ENCODE peak calls at places on chromosomes 2 and 18, in five cellular contexts. W is aorta; T is mesendoderm; F is CD4-positive, CD25-positive, alpha-beta regulatory T cell; E is colonic mucosa. A is an unnamed sample. For H3K4me1, the result is how much of the 10 kb centered on the place peaks cover.

GRCh38 chr2:105882920-105883319 is 138.2 kb downstream of the NCK2 start:
- DNase-seq in W (no peak), F (no peak), E (no peak), T (no peak), A (no peak)

GRCh38 chr2:100870652-100871531 is 51.0 kb downstream of the NPAS2 start:
- DNase-seq in T (peak), F (no peak), E (no peak), W (no peak), A (peak)

GRCh38 chr2:65128297-65129190 is 1.4 kb downstream of the RAB1A start:
- DNase-seq in W (no peak), F (no peak), T (no peak), E (peak), A (peak)

GRCh38 chr2:24163186-24163585 is 11.7 kb upstream of the FAM228A start:
- DNase-seq in W (no peak), T (no peak), F (no peak), E (no peak), A (no peak)

GRCh38 chr18:76442413-76443171 is 52.5 kb downstream of the ZNF516 start:
- DNase-seq in E (no peak), W (no peak), F (no peak), T (no peak), A (no peak)

GRCh38 chr2:238586931-238587775 is 160.4 kb downstream of the ASB1 start:
- DNase-seq in W (no peak), E (no peak), T (peak), F (no peak), A (no peak)

GRCh38 chr2:138090330-138090729 is 126.1 kb downstream of the HNMT start:
- DNase-seq in T (peak), W (no peak), F (no peak), E (peak), A (peak)

GRCh38 chr2:38966678-38967077 is 77.0 kb downstream of the ARHGEF33 start:
- DNase-seq in W (no peak), T (no peak), F (no peak), E (no peak), A (no peak)

GRCh38 chr2:219416233-219416598 is 2.0 kb upstream of the DES start:
- DNase-seq in W (no peak), T (no peak), E (no peak), F (no peak), A (no peak)

GRCh38 chr18:31050635-31051034 is 8.1 kb upstream of the DSC3 start:
- DNase-seq in F (no peak), E (no peak), T (no peak), W (no peak), A (no peak)

GRCh38 chr2:33034784-33035183 is 88.0 kb downstream of the LTBP1 start:
- DNase-seq in W (no peak), T (no peak), F (no peak), E (no peak), A (no peak)

GRCh38 chr18:67639872-67640271 is 123.4 kb upstream of the DSEL start:
- DNase-seq in E (no peak), W (no peak), F (no peak), T (no peak), A (no peak)

GRCh38 chr18:50751490-50751889 is 68.3 kb downstream of the MRO start:
- DNase-seq in T (peak), W (no peak), E (no peak), F (no peak), A (no peak)

GRCh38 chr2:241859436-241860183 is 916 bp upstream of the PDCD1 start:
- DNase-seq in W (peak), F (no peak), T (no peak), E (peak), A (peak)

GRCh38 chr2:144426981-144427479 is 92.9 kb downstream of the ZEB2 start:
- DNase-seq in E (no peak), T (peak), F (no peak), W (no peak), A (peak)

GRCh38 chr2:176383836-176384442 is 114.7 kb downstream of the MTX2 start:
- DNase-seq in E (no peak), F (no peak), T (no peak), W (no peak), A (no peak)

GRCh38 chr2:20015482-20016083 is 3.1 kb upstream of the MATN3 start:
- DNase-seq in W (no peak), E (no peak), T (peak), F (no peak), A (no peak)

GRCh38 chr2:168798888-168799410 is 3.5 kb upstream of the NOSTRIN start:
- DNase-seq in E (no peak), T (peak), W (no peak), F (no peak), A (no peak)

GRCh38 chr18:59813942-59814341 is 85.9 kb upstream of the PMAIP1 start:
- DNase-seq in T (no peak), F (no peak), E (no peak), W (no peak), A (no peak)

GRCh38 chr2:100767224-100767653 is 52.7 kb upstream of the NPAS2 start:
- DNase-seq in W (no peak), T (no peak), F (no peak), E (no peak), A (no peak)

GRCh38 chr2:109124982-109125594 is 3.9 kb upstream of the SH3RF3 start:
- DNase-seq in E (no peak), F (no peak), T (peak), W (peak), A (peak)

GRCh38 chr18:8750954-8751415 is 45.6 kb downstream of the MTCL1 start:
- DNase-seq in F (no peak), T (no peak), W (no peak), E (no peak), A (no peak)

GRCh38 chr18:79690071-79690470 is 10.5 kb downstream of the CTDP1 start:
- DNase-seq in F (no peak), T (no peak), E (no peak), W (peak), A (no peak)

GRCh38 chr2:224849264-224849663 is 133.1 kb upstream of the CCDC195 start:
- DNase-seq in F (no peak), T (peak), E (no peak), W (no peak), A (no peak)

GRCh38 chr2:46422717-46423394 is 56.5 kb upstream of the TMEM247 start:
- DNase-seq in W (no peak), E (no peak), T (no peak), F (no peak), A (no peak)

GRCh38 chr18:60163622-60164021 is 209.0 kb downstream of the MC4R start:
- DNase-seq in E (no peak), W (no peak), T (no peak), F (no peak), A (no peak)

GRCh38 chr2:107936427-107937359 is 49.6 kb upstream of the SLC5A7 start:
- DNase-seq in E (no peak), W (no peak), F (no peak), T (peak), A (no peak)

GRCh38 chr2:159801925-159802324 is 3.9 kb upstream of the CD302 start:
- DNase-seq in T (no peak), E (no peak), F (no peak), W (no peak), A (no peak)

GRCh38 chr2:236731767-236732580 is 162.3 kb downstream of the ACKR3 start:
- DNase-seq in T (peak), W (peak), F (no peak), E (peak), A (no peak)

GRCh38 chr18:6885992-6886823 is 156.7 kb downstream of the ARHGAP28 start:
- DNase-seq in E (peak), W (no peak), F (no peak), T (peak), A (peak)

GRCh38 chr2:117379928-117380327 is 434.6 kb upstream of the DDX18 start:
- DNase-seq in E (no peak), T (no peak), F (no peak), W (no peak), A (no peak)

GRCh38 chr2:83957001-83957400 is 502.1 kb downstream of the SUCLG1 start:
- DNase-seq in T (no peak), F (no peak), W (no peak), E (no peak), A (no peak)

GRCh38 chr2:238847841-238848565 is at the start of gene TWIST2:
- DNase-seq in F (no peak), T (peak), W (peak), E (peak), A (peak)

GRCh38 chr2:128394004-128394730 is 75.5 kb upstream of the HS6ST1 start:
- DNase-seq in F (no peak), T (no peak), E (no peak), W (no peak), A (no peak)

GRCh38 chr18:41604964-41605363 is 350.1 kb upstream of the PIK3C3 start:
- DNase-seq in T (no peak), W (no peak), F (no peak), E (no peak), A (no peak)

GRCh38 chr2:159147687-159148086 is 138.8 kb downstream of the WDSUB1 start:
- DNase-seq in W (no peak), E (no peak), T (no peak), F (no peak), A (no peak)

GRCh38 chr2:169945515-169945914 is 118.3 kb downstream of the UBR3 start:
- DNase-seq in W (no peak), T (no peak), E (no peak), F (no peak), A (no peak)
- H3K4me1 ChIP-seq in W (under half), T (under half), E (under half), F (under half), A (under half)

GRCh38 chr2:1685957-1686783 is 58.1 kb downstream of the PXDN start:
- DNase-seq in E (no peak), W (no peak), T (peak), F (no peak), A (no peak)
- H3K27ac ChIP-seq in E (no peak), W (no peak), T (no peak), F (no peak), A (no peak)

GRCh38 chr2:240441326-240441992 is 6.0 kb downstream of the GPC1 start:
- DNase-seq in F (no peak), T (no peak), E (no peak), W (peak), A (no peak)

GRCh38 chr2:240443891-240444301 is 8.4 kb downstream of the GPC1 start:
- DNase-seq in F (no peak), E (no peak), W (no peak), T (no peak), A (peak)

GRCh38 chr2:240441993-240442411 is 6.5 kb downstream of the GPC1 start:
- DNase-seq in W (peak), T (no peak), E (no peak), F (no peak), A (no peak)

GRCh38 chr2:240444464-240444863 is 9.0 kb downstream of the GPC1 start:
- DNase-seq in F (no peak), T (no peak), W (no peak), E (no peak), A (no peak)

GRCh38 chr2:240442891-240443715 is 7.6 kb downstream of the GPC1 start:
- DNase-seq in T (no peak), F (no peak), E (no peak), W (no peak), A (no peak)
- H3K4me1 ChIP-seq in T (under half), F (under half), E (under half), W (under half), A (under half)

DNA sequence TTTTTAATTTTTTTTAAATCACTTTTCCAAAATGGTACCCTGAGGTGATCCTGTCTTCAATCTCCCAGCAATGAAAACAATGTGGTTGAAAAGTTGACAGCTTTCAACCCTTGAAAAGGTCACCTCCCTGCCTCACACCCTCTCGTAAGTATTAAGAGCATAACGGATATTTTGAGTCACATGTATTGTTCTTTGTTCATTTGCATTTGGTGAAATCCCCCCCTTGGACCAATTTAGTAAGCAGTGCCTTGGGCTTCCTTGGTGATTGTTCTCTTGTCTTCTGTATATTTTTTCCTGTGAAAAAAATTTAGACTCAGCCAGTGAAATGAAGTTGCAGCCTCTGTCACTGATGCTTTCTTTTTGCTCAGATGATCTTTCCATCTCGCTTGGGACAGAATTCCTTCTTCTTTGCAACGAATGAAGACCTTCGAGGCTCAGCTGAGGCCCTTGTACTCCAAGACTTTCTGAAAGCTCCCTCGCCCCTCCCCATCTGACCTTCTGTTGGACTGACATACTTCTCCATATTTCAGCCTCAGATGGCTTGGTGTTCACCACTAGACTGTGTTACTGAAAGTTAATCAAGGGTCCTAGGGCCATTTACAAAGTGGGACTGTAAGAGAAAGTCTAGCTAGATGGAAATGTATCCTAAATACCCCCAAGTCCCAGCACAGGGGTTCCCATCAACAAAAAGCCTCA is 158.4 kb downstream of the BCL2 start:
- DNase-seq in E (no peak), T (no peak), F (peak), W (no peak), A (no peak)
- H3K27ac ChIP-seq in E (peak), T (no peak), F (peak), W (peak), A (no peak)

DNA sequence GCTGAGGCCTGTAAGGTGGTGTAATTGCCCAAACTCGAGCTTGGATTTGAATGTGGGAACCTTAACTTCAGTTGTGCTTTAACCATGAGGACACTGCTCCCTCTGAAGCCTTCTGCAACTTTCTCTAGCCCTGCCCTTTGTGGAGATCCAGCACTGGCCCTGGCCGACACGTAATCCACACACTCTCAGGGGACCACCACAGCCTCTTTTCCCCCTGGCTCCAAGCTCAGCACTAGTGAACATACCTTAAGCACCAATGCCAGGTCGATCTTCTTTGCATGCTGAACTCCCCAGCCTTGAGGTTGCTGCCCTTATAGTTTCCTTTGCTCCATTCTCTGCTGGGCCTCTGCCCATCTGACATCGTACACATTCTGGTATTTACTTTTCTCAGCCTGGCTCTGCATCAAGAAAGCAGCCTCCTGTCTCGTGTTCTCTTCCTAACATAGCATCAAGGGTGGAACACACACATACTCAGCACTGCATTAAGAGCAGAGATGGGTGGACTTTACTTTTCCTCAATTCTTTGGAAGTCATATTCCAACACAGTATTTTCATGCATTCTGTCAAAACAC is 361.5 kb downstream of the LPIN1 start:
- DNase-seq in E (no peak), F (no peak), W (no peak), T (no peak), A (no peak)
- H3K4me1 ChIP-seq in E (under half), F (under half), W (under half), T (under half), A (under half)

GRCh38 chr2:17540813-17541513 is 467 bp downstream of the VSNL1 start:
- DNase-seq in F (no peak), E (no peak), W (no peak), T (no peak), A (no peak)

GRCh38 chr2:17543848-17544645 is 3.6 kb downstream of the VSNL1 start:
- DNase-seq in F (no peak), E (no peak), W (no peak), T (peak), A (no peak)

GRCh38 chr2:17541514-17541950 is 1.0 kb downstream of the VSNL1 start:
- DNase-seq in F (no peak), T (no peak), W (no peak), E (no peak), A (no peak)

GRCh38 chr2:17542471-17542870 is 2.0 kb downstream of the VSNL1 start:
- DNase-seq in W (no peak), T (no peak), F (no peak), E (no peak), A (no peak)

DNA sequence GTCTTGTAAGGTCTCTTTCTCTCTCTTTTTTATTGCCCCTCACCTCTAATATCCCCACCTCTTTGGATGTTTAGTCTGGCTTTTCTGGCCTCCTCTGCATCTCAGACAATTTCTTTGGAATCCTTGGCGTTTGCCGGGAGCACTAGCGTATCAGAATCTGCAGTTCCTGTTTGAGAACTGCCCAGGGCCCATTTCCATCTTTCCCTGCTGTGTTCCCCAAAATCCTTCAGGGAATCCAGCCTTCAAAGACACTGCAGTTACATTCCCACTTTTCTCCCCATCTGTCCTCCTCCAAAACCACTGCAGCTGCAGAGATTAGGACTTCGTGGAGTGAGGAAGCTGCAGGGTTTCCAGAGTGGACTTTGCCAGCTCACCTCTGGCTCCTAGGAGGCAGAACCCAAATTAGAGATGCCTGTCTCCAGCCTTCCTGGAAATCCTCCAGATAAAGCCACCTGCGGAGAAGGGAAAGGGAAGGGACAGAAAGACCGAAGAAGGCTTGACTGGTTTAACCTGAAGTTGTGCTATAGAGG is 2.7 kb downstream of the VSNL1 start:
- DNase-seq in W (no peak), F (no peak), T (peak), E (peak), A (no peak)
- H3K27ac ChIP-seq in W (no peak), F (no peak), T (peak), E (peak), A (no peak)

A was measured in adrenal gland.